ENCODE peak calls at places on chromosomes 1 and 21, in four cellular contexts. X is fibroblast of the aortic adventitia, Z is EH, S is neuronal stem cell. Y is an unnamed sample.
A peak's percentile ranks its signal among the peaks of the same experiment; 100 is the strongest.

GRCh38 chr1:193971595-193971994 is 785.2 kb upstream of the B3GALT2 start:
- DNase-seq in X (no peak), Z (peak; percentile 83), S (no peak), Y (peak; percentile 19)

GRCh38 chr1:203437696-203438315 is 37.8 kb upstream of the PRELP start:
- DNase-seq in X (no peak), Z (no peak), S (no peak), Y (no peak)

GRCh38 chr1:168442931-168443330 is 100.9 kb downstream of the XCL2 start:
- DNase-seq in X (no peak), Z (no peak), S (no peak), Y (no peak)

GRCh38 chr1:23718482-23718881 is 24.8 kb upstream of the ELOA start:
- DNase-seq in X (peak; percentile 42), Z (peak; percentile 64), S (peak; percentile 48), Y (peak; percentile 51)

GRCh38 chr1:27658951-27659496 is 13.0 kb downstream of the IFI6 start:
- DNase-seq in X (peak; percentile 74), Z (peak; percentile 94), S (no peak), Y (peak; percentile 66)

GRCh38 chr1:25537148-25537831 is 6.1 kb upstream of the LDLRAP1 start:
- DNase-seq in X (no peak), Z (no peak), S (no peak), Y (no peak)

GRCh38 chr1:32724678-32725594 is 22.4 kb upstream of the SYNC start:
- DNase-seq in X (peak; percentile 96), Z (peak; percentile 95), S (no peak), Y (peak; percentile 92)

GRCh38 chr1:17117451-17118265 is 1.6 kb downstream of the PADI2 start:
- DNase-seq in X (no peak), Z (no peak), S (no peak), Y (no peak)

GRCh38 chr21:45974073-45975016 is 7.2 kb upstream of the COL6A1 start:
- DNase-seq in X (peak; percentile 76), Z (peak; percentile 87), S (no peak), Y (peak; percentile 79)

GRCh38 chr1:232393010-232393833 is 236.7 kb downstream of the SIPA1L2 start:
- DNase-seq in X (no peak), Z (peak; percentile 39), S (no peak), Y (no peak)